ENCODE peak calls at places on chromosomes 13 and 19, in six cellular contexts. K, E, P, V, H and U are unnamed samples.

GRCh38 chr13:52845766-52846566 is 2.5 kb downstream of the PCDH8 start:
- DNase-seq in V (peak), P (no peak), E (no peak), K (no peak), H (no peak), U (peak)

GRCh38 chr19:13842294-13843103 is 34.4 kb upstream of the NANOS3 start:
- DNase-seq in V (no peak), E (peak), K (no peak), P (peak), H (peak), U (peak)

GRCh38 chr13:114286808-114287207 is 5.4 kb downstream of the UPF3A start:
- DNase-seq in H (peak), V (no peak), E (peak), K (no peak), P (peak), U (no peak)

GRCh38 chr19:4197228-4197624 is 14.7 kb downstream of the ANKRD24 start:
- DNase-seq in V (no peak), H (no peak), K (no peak), E (no peak), P (no peak), U (no peak)

GRCh38 chr19:55697698-55698097 is 22.7 kb downstream of the EPN1 start:
- DNase-seq in V (no peak), H (no peak), K (no peak), P (no peak), E (no peak), U (no peak)

GRCh38 chr19:843180-843835 is 2.5 kb downstream of the PRTN3 start:
- DNase-seq in E (no peak), P (no peak), K (no peak), H (no peak), V (no peak), U (peak)

GRCh38 chr13:40668335-40668734 is 1.9 kb upstream of the FOXO1 start:
- DNase-seq in E (peak), H (peak), K (no peak), P (no peak), V (no peak), U (peak)

GRCh38 chr13:35987572-35988513 is 143.3 kb downstream of the DCLK1 start:
- DNase-seq in V (no peak), H (peak), P (no peak), E (no peak), K (no peak), U (peak)

GRCh38 chr13:98239156-98240076 is 62.3 kb upstream of the RNF113B start:
- DNase-seq in P (no peak), K (peak), E (no peak), H (no peak), V (no peak), U (peak)

GRCh38 chr13:29954082-29955043 is 103.9 kb upstream of the UBL3 start:
- DNase-seq in V (no peak), E (no peak), H (peak), P (no peak), K (no peak), U (no peak)

GRCh38 chr19:14102102-14102696 is 11.6 kb upstream of the SAMD1 start:
- DNase-seq in H (no peak), E (no peak), P (no peak), K (no peak), V (no peak), U (no peak)

GRCh38 chr19:1729568-1729925 is 23.8 kb upstream of the ONECUT3 start:
- DNase-seq in V (no peak), H (no peak), K (no peak), E (no peak), P (no peak), U (no peak)

GRCh38 chr19:8334458-8335342 is 8.4 kb downstream of the KANK3 start:
- DNase-seq in K (no peak), P (peak), E (peak), V (peak), H (peak), U (peak)

GRCh38 chr19:18419195-18419698 is at the start of gene SSBP4:
- DNase-seq in V (peak), E (peak), H (peak), P (peak), K (no peak), U (no peak)

GRCh38 chr13:100529666-100530065 is 58.9 kb downstream of the GGACT start:
- DNase-seq in V (no peak), E (no peak), K (no peak), P (no peak), H (no peak), U (no peak)

GRCh38 chr19:7618771-7619510 is 10.4 kb downstream of the XAB2 start:
- DNase-seq in V (no peak), P (no peak), H (no peak), E (no peak), K (no peak), U (no peak)

GRCh38 chr19:6268382-6268771 is 11.4 kb downstream of the MLLT1 start:
- DNase-seq in P (no peak), K (no peak), E (no peak), H (no peak), V (no peak), U (no peak)

GRCh38 chr19:4803736-4804695 is 12.5 kb downstream of the FEM1A start:
- DNase-seq in H (peak), V (peak), E (peak), K (peak), P (peak), U (peak)

GRCh38 chr19:33398361-33399060 is 25.0 kb downstream of the CEBPG start:
- DNase-seq in P (no peak), K (no peak), H (no peak), E (no peak), V (no peak), U (no peak)

GRCh38 chr19:33395561-33396550 is 22.3 kb downstream of the CEBPG start:
- DNase-seq in P (peak), H (no peak), V (no peak), E (no peak), K (no peak), U (no peak)

GRCh38 chr19:33399081-33399744 is 25.7 kb downstream of the CEBPG start:
- DNase-seq in K (no peak), E (no peak), H (no peak), V (no peak), P (no peak), U (no peak)

GRCh38 chr19:33396701-33397535 is 23.4 kb downstream of the CEBPG start:
- DNase-seq in V (peak), E (no peak), K (no peak), H (no peak), P (no peak), U (no peak)

GRCh38 chr19:33397536-33398360 is 24.2 kb downstream of the CEBPG start:
- DNase-seq in H (no peak), V (no peak), P (no peak), E (no peak), K (no peak), U (peak)
- H3K14ac ChIP-seq in H (no peak), V (peak), P (no peak), E (no peak), K (no peak), U (no peak)

GRCh38 chr13:111093634-111094033 is 21.5 kb upstream of the ARHGEF7 start:
- DNase-seq in H (no peak), P (no peak), E (no peak), V (no peak), K (no peak), U (no peak)

GRCh38 chr13:111093136-111093535 is 22.0 kb upstream of the ARHGEF7 start:
- DNase-seq in V (no peak), H (no peak), E (no peak), K (no peak), P (no peak), U (no peak)

GRCh38 chr13:111092685-111093084 is 22.4 kb upstream of the ARHGEF7 start:
- DNase-seq in H (no peak), V (no peak), P (no peak), E (no peak), K (no peak), U (no peak)

GRCh38 chr13:111095031-111095840 is 19.9 kb upstream of the ARHGEF7 start:
- DNase-seq in V (no peak), K (no peak), E (no peak), H (peak), P (no peak), U (no peak)

DNA sequence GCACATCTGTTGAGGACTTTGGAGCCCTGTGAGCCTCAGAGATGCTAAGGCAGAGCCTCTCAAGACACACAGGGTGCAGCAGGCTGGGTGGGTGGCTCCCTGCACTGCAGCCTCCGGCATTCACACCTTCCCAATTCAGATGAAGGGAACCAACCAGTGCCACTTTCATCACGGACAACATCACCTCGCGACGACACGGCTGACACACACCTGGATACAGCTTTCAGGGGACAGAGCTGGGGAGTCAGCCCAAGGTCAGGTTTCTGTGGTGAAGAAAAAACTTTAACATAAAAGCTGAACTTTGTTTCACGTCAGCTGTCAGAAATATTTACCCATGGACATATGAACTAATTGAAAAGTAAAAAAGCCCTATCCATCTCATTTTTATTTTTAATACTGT is 24.9 kb upstream of the ARHGEF7 start:
- DNase-seq in K (no peak), H (no peak), P (no peak), V (no peak), E (no peak), U (no peak)
- H3K14ac ChIP-seq in K (no peak), H (no peak), P (no peak), V (no peak), E (no peak), U (no peak)

GRCh38 chr13:79895416-79895815 is 414.5 kb downstream of the NDFIP2 start:
- DNase-seq in K (no peak), H (no peak), E (no peak), V (no peak), P (no peak), U (no peak)

GRCh38 chr13:79898996-79899395 is 418.0 kb downstream of the NDFIP2 start:
- DNase-seq in K (no peak), H (no peak), P (peak), V (no peak), E (no peak), U (no peak)

GRCh38 chr13:79901336-79901735 is 420.4 kb downstream of the NDFIP2 start:
- DNase-seq in H (no peak), K (no peak), V (no peak), E (peak), P (peak), U (no peak)

GRCh38 chr13:79900356-79900755 is 419.4 kb downstream of the NDFIP2 start:
- DNase-seq in P (no peak), E (no peak), K (no peak), V (no peak), H (no peak), U (no peak)

DNA sequence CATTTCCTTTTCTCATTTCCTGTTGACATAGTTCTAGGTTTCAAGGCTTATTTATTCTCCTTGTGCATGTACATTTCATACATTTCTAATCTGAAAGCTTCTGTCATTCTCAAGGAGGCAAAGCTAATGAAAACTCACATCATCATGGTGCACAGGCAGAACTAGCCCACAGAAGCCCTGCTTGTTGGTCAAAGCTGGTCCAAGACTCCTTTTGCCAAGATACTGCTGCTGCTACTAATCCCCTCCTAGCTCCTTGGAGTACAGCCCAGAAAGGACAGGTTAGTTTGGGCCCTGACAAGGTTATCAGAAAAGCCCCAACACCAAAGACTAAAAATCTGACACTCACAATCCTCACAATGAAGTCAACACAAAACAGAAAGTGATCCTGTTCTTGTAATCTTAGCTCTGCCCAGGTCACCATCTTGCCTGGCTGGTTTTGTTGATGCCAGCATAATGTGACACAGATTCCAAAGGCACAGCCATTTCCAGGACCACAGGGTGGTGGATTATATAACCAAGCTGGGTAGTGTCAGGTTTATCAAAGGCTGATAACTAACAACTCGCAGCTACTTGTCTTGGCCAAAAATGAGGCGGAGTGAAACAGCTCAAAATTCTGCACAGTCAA is 417.4 kb downstream of the NDFIP2 start:
- DNase-seq in K (no peak), P (no peak), H (no peak), E (no peak), V (no peak), U (no peak)
- H3K14ac ChIP-seq in K (no peak), P (no peak), H (no peak), E (no peak), V (no peak), U (no peak)

DNA sequence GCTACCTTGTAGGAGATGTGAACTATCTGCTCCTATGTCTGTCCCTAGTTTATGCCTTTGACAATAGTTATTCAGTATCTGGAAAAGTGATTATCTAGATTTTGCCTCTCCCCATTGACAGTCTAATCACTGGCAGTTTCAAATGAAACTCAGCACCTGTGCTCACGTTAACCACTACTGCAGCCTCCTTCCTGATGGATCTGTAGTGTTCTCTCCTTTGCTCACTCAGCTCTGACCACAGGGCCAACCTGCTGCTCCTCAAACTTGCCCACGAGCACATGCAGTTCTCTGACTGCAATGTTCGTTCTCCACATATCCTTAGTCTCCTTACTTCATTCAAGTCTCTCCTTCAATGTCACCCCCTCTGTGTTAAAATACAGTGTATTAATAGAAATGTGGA is 230.1 kb downstream of the NHLRC3 start:
- DNase-seq in E (no peak), P (no peak), K (no peak), H (no peak), V (no peak), U (no peak)
- H3K14ac ChIP-seq in E (peak), P (no peak), K (no peak), H (no peak), V (no peak), U (no peak)

GRCh38 chr13:24340608-24340955 is 31.2 kb downstream of the C1QTNF9 start:
- DNase-seq in K (no peak), V (no peak), P (no peak), H (no peak), E (no peak), U (no peak)
- H3K14ac ChIP-seq in K (no peak), V (no peak), P (no peak), H (no peak), E (no peak), U (no peak)